ENCODE peak calls at places on chromosomes 13 and 19, in six cellular contexts. L, E, A, U, M and H are unnamed samples.

GRCh38 chr13:23794267-23795161 is 94.7 kb downstream of the MIPEP start:
- DNase-seq in L (no peak), E (no peak), A (no peak), U (no peak), M (peak; percentile 72), H (no peak)

GRCh38 chr13:103671547-103671946 is 605.3 kb upstream of the SLC10A2 start:
- DNase-seq in L (no peak), E (no peak), A (no peak), U (no peak), M (no peak), H (no peak)

GRCh38 chr13:83184819-83185218 is 697.5 kb downstream of the SLITRK1 start:
- DNase-seq in L (no peak), E (no peak), A (no peak), U (no peak), M (no peak), H (no peak)

GRCh38 chr19:29277107-29277506 is 64.2 kb upstream of the UQCRFS1 start:
- DNase-seq in L (no peak), E (no peak), A (no peak), U (no peak), M (peak; percentile 19), H (peak; percentile 57)

GRCh38 chr13:42649761-42650289 is 75.9 kb downstream of the TNFSF11 start:
- DNase-seq in L (no peak), E (no peak), A (no peak), U (no peak), M (no peak), H (no peak)

GRCh38 chr19:18167975-18168645 is 5.5 kb upstream of the IFI30 start:
- DNase-seq in L (peak; percentile 94), E (no peak), A (peak; percentile 80), U (no peak), M (no peak), H (peak; percentile 84)

GRCh38 chr19:3692141-3693029 is 7.9 kb downstream of the PIP5K1C start:
- DNase-seq in L (peak; percentile 82), E (no peak), A (peak; percentile 64), U (no peak), M (no peak), H (peak; percentile 84)

GRCh38 chr13:64529874-64530485 is 2700.2 kb downstream of the PCDH9 start:
- DNase-seq in L (peak; percentile 14), E (peak; percentile 19), A (peak; percentile 13), U (peak; percentile 9), M (no peak), H (peak; percentile 17)

GRCh38 chr19:8517551-8518442 is 3.8 kb upstream of the ZNF414 start:
- DNase-seq in L (no peak), E (no peak), A (no peak), U (no peak), M (no peak), H (no peak)

DNA sequence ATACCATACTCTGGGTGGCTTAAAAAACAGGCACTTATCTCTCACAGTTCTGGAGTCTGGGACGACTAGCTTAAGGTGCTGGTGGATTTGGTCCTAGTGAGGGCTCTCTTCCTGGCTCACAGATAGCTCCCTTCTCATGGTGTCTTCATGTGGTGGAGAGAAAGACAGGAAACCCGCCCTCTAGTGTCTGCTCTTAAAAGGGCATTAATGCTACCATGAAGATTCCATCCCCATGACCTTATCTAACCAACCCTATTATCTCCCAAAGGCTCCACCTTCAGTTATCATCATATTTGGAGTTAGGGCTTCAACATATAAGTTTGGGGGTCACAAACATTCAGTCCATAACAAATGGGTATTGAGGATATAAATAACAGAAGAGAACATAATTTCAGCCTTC is 139.4 kb downstream of the HS6ST3 start:
- DNase-seq in L (peak; percentile 3), E (peak; percentile 48), A (peak; percentile 8), U (peak; percentile 21), M (no peak), H (no peak)
- TF ChIP-seq CTCF in L (peak; percentile 58), E (peak; percentile 70), A (peak; percentile 58), U (peak; percentile 55), M (peak; percentile 54), H (peak; percentile 64)

DNA sequence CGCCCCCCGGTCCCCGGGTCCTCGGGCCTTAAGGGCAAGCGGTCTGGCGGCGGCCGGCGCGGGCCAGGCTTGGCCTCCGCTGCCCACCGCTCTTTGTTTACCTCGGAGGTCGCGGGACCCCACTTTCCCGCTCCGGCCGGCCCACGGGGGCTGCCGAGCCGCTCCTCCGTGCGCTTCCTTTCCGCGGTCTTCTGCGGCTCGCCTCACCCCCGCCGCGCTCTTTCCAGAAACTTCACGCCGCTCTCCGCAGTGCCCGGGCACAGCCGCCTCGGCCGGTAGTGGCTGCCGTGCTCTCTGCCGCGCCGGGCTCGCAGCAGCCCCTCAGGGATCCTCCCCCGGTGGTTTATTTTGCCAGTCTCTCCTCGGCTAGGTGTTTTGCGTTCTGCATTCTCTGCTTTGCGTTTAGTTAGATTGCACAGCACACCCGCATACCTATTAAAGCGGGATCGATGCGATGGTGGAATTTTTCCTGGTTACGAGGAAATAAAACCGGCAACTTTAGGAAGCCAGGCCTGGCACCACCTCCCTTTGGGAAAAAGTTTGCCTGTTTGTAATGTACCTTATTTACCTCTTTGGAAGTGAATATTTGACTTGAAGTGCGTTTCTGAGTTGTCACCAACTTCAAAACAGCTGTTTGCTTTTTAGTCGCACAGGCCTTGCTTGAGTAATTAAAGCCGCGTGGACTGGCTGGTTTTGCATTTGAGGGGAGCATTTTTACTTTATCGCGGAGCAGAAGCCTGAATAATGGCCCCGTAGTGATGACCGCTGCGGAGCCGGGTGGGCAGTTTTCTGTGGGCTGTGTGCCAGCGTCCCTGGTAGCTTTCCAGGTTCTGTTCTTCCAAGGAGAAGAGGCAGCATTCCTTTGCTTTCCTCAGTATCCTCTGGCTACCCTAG is 787 bp downstream of the NAA16 start:
- DNase-seq in L (peak; percentile 62), E (no peak), A (no peak), U (peak; percentile 7), M (no peak), H (no peak)
- TF ChIP-seq YY1 in L (no peak), E (no peak), A (no peak), U (no peak), M (peak; percentile 56), H (no peak)

DNA sequence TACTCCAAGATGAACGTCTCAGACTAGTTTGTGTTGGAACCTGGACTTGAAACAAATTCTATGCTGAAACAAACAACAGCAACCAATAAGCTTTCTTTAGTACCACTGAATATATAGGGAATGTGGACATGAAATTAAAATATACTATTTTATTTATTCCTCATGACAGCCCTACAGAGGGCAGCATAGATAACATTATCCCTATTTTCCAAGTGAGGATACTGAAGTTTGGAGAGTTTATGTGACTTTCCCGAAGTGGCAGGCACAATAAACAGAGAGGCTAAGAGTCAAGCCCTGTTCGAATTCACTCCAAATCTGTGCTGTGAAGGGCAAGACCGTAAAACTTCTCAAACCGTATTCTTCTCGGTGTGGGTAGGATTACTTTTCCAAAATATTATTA is 509.9 kb upstream of the GPC6 start:
- DNase-seq in L (no peak), E (no peak), A (no peak), U (peak; percentile 5), M (no peak), H (no peak)
- TF ChIP-seq CTCF in L (peak; percentile 54), E (no peak), A (no peak), U (peak; percentile 11), M (no peak), H (no peak)

GRCh38 chr13:85755123-85755522 is 44.1 kb downstream of the SLITRK6 start:
- DNase-seq in L (peak; percentile 6), E (no peak), A (no peak), U (no peak), M (no peak), H (no peak)
- TF ChIP-seq YY1 in L (no peak), E (no peak), A (no peak), U (no peak), M (no peak), H (no peak)